ENCODE peak calls at places on chromosomes 4 and X, in nine cellular contexts. E is naive thymus-derived CD8-positive, alpha-beta T cell; I is effector CD4-positive, alpha-beta T cell; X is ACHN; M is substantia nigra; B is NT2/D1; Z is activated naive CD4-positive, alpha-beta T cell; O is astrocyte of the cerebellum; W is A549. L is an unnamed sample.

GRCh38 chr4:87835732-87836131 is 3.0 kb downstream of the MEPE start:
- DNase-seq in X (no peak), M (no peak), B (no peak), I (no peak), Z (no peak), W (no peak), O (no peak), E (no peak), L (no peak)

GRCh38 chr4:158182736-158183135 is 9.9 kb upstream of the GASK1B start:
- DNase-seq in B (no peak), I (no peak), W (no peak), M (peak), Z (no peak), O (no peak), X (no peak), E (no peak), L (no peak)

GRCh38 chr4:126794363-126794762 is 838.4 kb upstream of the INTU start:
- DNase-seq in O (no peak), I (no peak), W (no peak), B (no peak), E (no peak), Z (no peak), M (no peak), X (no peak), L (no peak)

GRCh38 chrX:153669174-153669890 is 4.3 kb downstream of the PNCK start:
- DNase-seq in X (no peak), B (no peak), M (no peak), Z (peak), I (no peak), W (peak), O (no peak), E (peak), L (peak)

GRCh38 chrX:38166478-38167083 is 54.1 kb downstream of the SRPX start:
- DNase-seq in X (peak), O (no peak), I (peak), B (no peak), E (no peak), M (no peak), W (peak), Z (no peak), L (no peak)

GRCh38 chrX:11261260-11261659 is 32.0 kb upstream of the AMELX start:
- DNase-seq in Z (no peak), X (peak), W (no peak), E (no peak), B (no peak), M (no peak), O (peak), I (no peak), L (no peak)

GRCh38 chr4:7226993-7227392 is 34.7 kb downstream of the SORCS2 start:
- DNase-seq in B (no peak), W (no peak), Z (no peak), E (no peak), X (no peak), I (no peak), M (no peak), O (no peak), L (no peak)

GRCh38 chr4:4659871-4660651 is 118.2 kb upstream of the STX18 start:
- DNase-seq in W (peak), I (no peak), B (no peak), E (no peak), M (no peak), Z (no peak), O (peak), X (peak), L (no peak)

GRCh38 chr4:8728536-8729407 is 136.2 kb downstream of the CPZ start:
- DNase-seq in X (no peak), B (no peak), W (no peak), E (no peak), I (no peak), Z (no peak), M (no peak), O (no peak), L (no peak)

GRCh38 chr4:145230726-145231125 is 50.3 kb upstream of the OTUD4 start:
- DNase-seq in I (no peak), X (no peak), O (no peak), B (no peak), M (no peak), E (no peak), Z (no peak), W (no peak), L (no peak)

GRCh38 chrX:155115174-155115830 is 44.0 kb downstream of the BRCC3 start:
- DNase-seq in M (no peak), X (no peak), W (no peak), O (no peak), I (no peak), B (no peak), E (no peak), Z (no peak), L (no peak)

GRCh38 chrX:153825042-153825441 is 5.3 kb downstream of the PDZD4 start:
- DNase-seq in O (no peak), W (no peak), Z (no peak), I (no peak), B (no peak), E (no peak), X (no peak), M (no peak), L (no peak)

GRCh38 chr4:139665690-139666529 is at the start of gene MGST2:
- DNase-seq in W (peak), B (no peak), O (no peak), E (no peak), Z (peak), X (peak), I (no peak), M (peak), L (no peak)

GRCh38 chr4:120071192-120071795 is 4.6 kb upstream of the MAD2L1 start:
- DNase-seq in X (peak), E (peak), W (peak), Z (peak), M (peak), B (peak), O (peak), I (peak), L (no peak)

GRCh38 chr4:95293014-95293413 is 255.8 kb downstream of the UNC5C start:
- DNase-seq in O (peak), M (no peak), Z (no peak), X (no peak), B (no peak), W (no peak), E (no peak), I (no peak), L (no peak)

GRCh38 chr4:56215901-56216300 is 171.4 kb downstream of the AASDH start:
- DNase-seq in O (peak), X (peak), B (no peak), M (no peak), W (peak), E (no peak), Z (no peak), I (no peak), L (no peak)

GRCh38 chr4:147108409-147108808 is 162.7 kb upstream of the TTC29 start:
- DNase-seq in O (no peak), W (no peak), Z (no peak), X (no peak), B (no peak), I (no peak), M (no peak), E (no peak), L (no peak)

GRCh38 chr4:54400188-54400587 is 171.1 kb downstream of the PDGFRA start:
- DNase-seq in X (no peak), M (no peak), W (no peak), Z (no peak), B (no peak), E (no peak), I (no peak), O (no peak), L (no peak)

GRCh38 chr4:10020871-10021676 is at the start of gene SLC2A9:
- DNase-seq in I (no peak), Z (no peak), W (no peak), O (no peak), X (no peak), M (no peak), B (no peak), E (no peak), L (no peak)

GRCh38 chrX:41180194-41180902 is 95.1 kb downstream of the USP9X start:
- DNase-seq in E (peak), Z (peak), X (peak), W (peak), B (peak), I (peak), O (peak), M (peak), L (peak)

GRCh38 chr4:138639018-138639876 is 376.3 kb upstream of the NOCT start:
- DNase-seq in W (no peak), M (no peak), Z (no peak), X (no peak), E (no peak), B (no peak), I (no peak), O (no peak), L (no peak)

GRCh38 chrX:33307954-33308353 is 96.6 kb upstream of the DMD start:
- DNase-seq in E (no peak), W (no peak), O (no peak), M (no peak), I (no peak), Z (no peak), B (no peak), X (no peak), L (no peak)

GRCh38 chr4:156971623-156972369 is at the start of gene PDGFC:
- DNase-seq in W (peak), M (peak), O (no peak), I (no peak), B (no peak), X (peak), E (no peak), Z (peak), L (peak)

GRCh38 chr4:189124791-189125190 is 815.9 kb upstream of the FRG1 start:
- DNase-seq in W (no peak), E (no peak), B (no peak), M (no peak), O (no peak), X (no peak), Z (no peak), I (no peak), L (no peak)

GRCh38 chrX:151680805-151681204 is 14.5 kb upstream of the PRRG3 start:
- DNase-seq in Z (peak), I (peak), O (peak), E (peak), W (peak), B (peak), M (peak), X (peak), L (peak)

GRCh38 chr4:151600432-151600831 is 160.4 kb downstream of the GATB start:
- DNase-seq in M (no peak), I (no peak), Z (no peak), W (no peak), B (no peak), O (no peak), X (no peak), E (no peak), L (no peak)

GRCh38 chrX:31112226-31112999 is 40.6 kb upstream of the FTHL17 start:
- DNase-seq in I (no peak), W (no peak), O (no peak), B (no peak), Z (no peak), E (no peak), M (no peak), X (no peak), L (no peak)

GRCh38 chr4:107877361-107877760 is 52.6 kb downstream of the SGMS2 start:
- DNase-seq in X (no peak), Z (no peak), M (no peak), W (no peak), B (no peak), E (no peak), I (no peak), O (no peak), L (no peak)

GRCh38 chr4:74654230-74654681 is 140.1 kb downstream of the BTC start:
- DNase-seq in Z (no peak), I (no peak), X (peak), M (no peak), W (peak), B (no peak), E (no peak), O (no peak), L (no peak)

GRCh38 chr4:184553891-184554290 is 79.5 kb upstream of the IRF2 start:
- DNase-seq in M (no peak), E (no peak), W (no peak), Z (no peak), X (no peak), O (no peak), B (no peak), I (no peak), L (no peak)

L was measured in T-helper 17 cell.